ENCODE peak calls at places on chromosomes 11 and 22, in ten cellular contexts. M is glutamatergic neuron, P is cardiac fibroblast, E is fibroblast of mammary gland, W is neural crest cell, H is HFFc6, S is upper lobe of left lung, J is WERI-Rb-1, R is upper lobe of right lung, O is Calu3. I is an unnamed sample.

GRCh38 chr22:23098718-23099524 is 28.6 kb downstream of the GNAZ start:
- DNase-seq in H (no peak), M (no peak), J (no peak), S (no peak), R (no peak), P (no peak), E (no peak), O (no peak), W (no peak), I (no peak)

GRCh38 chr22:47376322-47376700 is 613.9 kb downstream of the TBC1D22A start:
- DNase-seq in J (no peak), H (no peak), M (no peak), E (no peak), R (peak), P (no peak), W (no peak), O (no peak), S (no peak), I (no peak)

GRCh38 chr22:23215294-23216204 is 35.2 kb downstream of the BCR start:
- DNase-seq in W (no peak), H (peak), O (peak), P (peak), S (peak), J (no peak), E (peak), M (no peak), R (no peak), I (no peak)

GRCh38 chr11:94183886-94184264 is 55.2 kb downstream of the PANX1 start:
- DNase-seq in S (peak), O (peak), M (peak), J (peak), P (peak), R (peak), E (peak), W (peak), H (no peak), I (peak)

GRCh38 chr11:122676638-122677037 is 21.1 kb downstream of the UBASH3B start:
- DNase-seq in W (no peak), M (no peak), E (no peak), O (peak), J (no peak), H (no peak), R (no peak), S (no peak), P (no peak), I (no peak)

GRCh38 chr11:10405858-10406592 is 49.0 kb upstream of the AMPD3 start:
- DNase-seq in J (peak), P (peak), H (peak), R (no peak), S (peak), E (peak), W (peak), O (peak), M (peak), I (peak)

GRCh38 chr11:44315947-44316387 is 6.0 kb upstream of the ALX4 start:
- DNase-seq in S (no peak), M (peak), W (no peak), P (peak), E (peak), R (peak), J (no peak), O (no peak), H (peak), I (peak)

GRCh38 chr11:134533511-134533910 is 121.5 kb upstream of the B3GAT1 start:
- DNase-seq in E (no peak), H (no peak), P (no peak), J (peak), M (peak), S (no peak), O (no peak), W (no peak), R (peak), I (no peak)

GRCh38 chr11:32888805-32889204 is 3.8 kb upstream of the QSER1 start:
- DNase-seq in E (peak), R (no peak), J (no peak), P (peak), O (no peak), H (peak), S (no peak), W (no peak), M (no peak), I (no peak)

GRCh38 chr11:58927393-58928081 is 11.8 kb upstream of the GLYATL1 start:
- DNase-seq in R (no peak), S (no peak), H (no peak), W (peak), O (peak), P (peak), M (peak), E (no peak), J (peak), I (peak)

GRCh38 chr11:111736191-111736590 is 30.0 kb downstream of the PPP2R1B start:
- DNase-seq in M (no peak), O (no peak), P (peak), W (no peak), S (no peak), R (no peak), J (no peak), E (peak), H (peak), I (no peak)

GRCh38 chr22:46047226-46047625 is 70.3 kb upstream of the WNT7B start:
- DNase-seq in S (peak), R (peak), J (no peak), O (no peak), W (no peak), P (no peak), H (no peak), E (no peak), M (no peak), I (no peak)

GRCh38 chr11:69986421-69987229 is 91.5 kb upstream of the ANO1 start:
- DNase-seq in W (no peak), O (no peak), P (no peak), E (no peak), M (no peak), H (no peak), R (peak), S (no peak), J (no peak), I (no peak)

GRCh38 chr22:42688914-42689275 is 31.8 kb downstream of the A4GALT start:
- DNase-seq in S (no peak), O (peak), R (no peak), J (no peak), M (no peak), H (no peak), P (peak), W (no peak), E (no peak), I (peak)

GRCh38 chr11:67644042-67644441 is 4.5 kb upstream of the TBX10 start:
- DNase-seq in R (no peak), M (no peak), P (no peak), E (peak), S (no peak), J (peak), H (no peak), W (no peak), O (no peak), I (no peak)

GRCh38 chr22:23815781-23816551 is 22.8 kb downstream of the DERL3 start:
- DNase-seq in P (no peak), J (peak), H (no peak), E (no peak), M (peak), O (no peak), S (no peak), W (no peak), R (no peak), I (no peak)

GRCh38 chr22:38834215-38834953 is 9.4 kb downstream of the NPTXR start:
- DNase-seq in P (no peak), W (no peak), S (no peak), R (peak), M (peak), J (no peak), O (no peak), E (peak), H (no peak), I (no peak)

GRCh38 chr11:111357150-111358037 is 21.7 kb downstream of the POU2AF1 start:
- DNase-seq in R (no peak), W (no peak), S (no peak), E (no peak), O (no peak), H (no peak), J (no peak), P (no peak), M (no peak), I (no peak)

GRCh38 chr11:73388241-73389133 is 12.3 kb downstream of the RELT start:
- DNase-seq in O (no peak), W (no peak), M (peak), S (peak), P (no peak), R (no peak), H (peak), E (no peak), J (no peak), I (no peak)

GRCh38 chr11:22192642-22193347 is at the start of gene ANO5:
- DNase-seq in S (peak), R (peak), W (peak), H (no peak), E (no peak), P (peak), M (peak), J (peak), O (peak), I (peak)

GRCh38 chr11:2649400-2649799 is 50.4 kb downstream of the KCNQ1OT1 start:
- DNase-seq in H (no peak), R (no peak), W (no peak), M (no peak), S (no peak), P (no peak), E (no peak), J (no peak), O (no peak), I (no peak)

GRCh38 chr11:44575288-44575672 is 9.8 kb downstream of the CD82 start:
- DNase-seq in H (peak), O (no peak), E (peak), S (no peak), R (no peak), J (no peak), M (no peak), P (no peak), W (no peak), I (no peak)

GRCh38 chr11:132959663-132960062 is 572.6 kb downstream of the OPCML start:
- DNase-seq in W (no peak), M (no peak), P (no peak), J (no peak), O (no peak), H (no peak), S (no peak), E (no peak), R (no peak), I (no peak)

GRCh38 chr22:27170491-27170890 is 513.1 kb downstream of the MIAT start:
- DNase-seq in J (no peak), E (peak), S (no peak), O (peak), W (no peak), M (no peak), R (no peak), H (peak), P (peak), I (peak)

GRCh38 chr11:45021692-45022130 is 71.0 kb upstream of the TP53I11 start:
- DNase-seq in P (peak), M (peak), S (peak), E (peak), H (no peak), W (no peak), O (no peak), R (peak), J (peak), I (peak)

GRCh38 chr22:37931893-37932389 is 21.5 kb downstream of the C22orf23 start:
- DNase-seq in M (no peak), S (peak), J (no peak), R (no peak), E (no peak), H (no peak), P (no peak), O (no peak), W (no peak), I (no peak)

GRCh38 chr11:83161610-83162199 is 4.8 kb downstream of the PCF11 start:
- DNase-seq in R (no peak), S (no peak), J (no peak), E (no peak), O (no peak), M (no peak), P (no peak), W (no peak), H (no peak), I (no peak)

GRCh38 chr11:73334244-73335203 is 26.4 kb downstream of the ARHGEF17 start:
- DNase-seq in R (no peak), J (no peak), S (peak), H (peak), E (peak), P (peak), W (no peak), M (no peak), O (peak), I (peak)

GRCh38 chr22:19723165-19723989 is at the start of gene GP1BB:
- DNase-seq in E (no peak), H (no peak), S (no peak), R (no peak), J (no peak), W (no peak), M (peak), P (peak), O (peak), I (peak)
- TF ChIP-seq CTCF in E (no peak), H (no peak), S (no peak), R (no peak), J (no peak), W (no peak), M (peak), P (no peak), O (peak), I (no peak)

DNA sequence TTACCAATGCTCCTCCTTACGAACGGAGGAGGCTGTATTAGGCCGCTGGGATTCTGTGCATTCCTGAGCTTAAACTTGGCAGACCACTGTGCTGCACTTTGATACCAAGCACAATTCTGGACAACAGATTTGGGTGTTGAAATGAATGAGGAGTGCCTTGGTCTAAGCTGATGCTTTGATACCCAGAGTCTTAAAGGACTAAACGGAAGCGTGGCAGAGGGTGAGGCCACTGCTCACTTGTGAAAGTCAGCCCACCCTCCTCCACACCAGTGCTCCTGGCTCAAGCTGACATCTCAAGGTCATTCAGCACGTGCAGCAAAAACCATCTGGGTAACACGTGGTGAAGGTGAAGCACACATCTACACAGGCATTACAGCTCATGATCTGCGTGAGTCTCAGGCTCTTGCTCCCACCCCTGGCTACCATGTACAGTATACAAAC is 85.9 kb downstream of the MICAL3 start:
- DNase-seq in J (no peak), W (no peak), O (no peak), S (peak), M (peak), R (no peak), P (peak), H (no peak), E (peak), I (no peak)
- TF ChIP-seq CTCF in J (no peak), W (no peak), O (no peak), S (no peak), M (no peak), R (no peak), P (no peak), H (no peak), E (no peak), I (no peak)

GRCh38 chr11:36371161-36371560 is 75.1 kb downstream of the PRR5L start:
- DNase-seq in P (no peak), W (no peak), M (no peak), R (no peak), H (no peak), S (no peak), E (no peak), J (no peak), O (no peak), I (no peak)
- TF ChIP-seq CTCF in P (no peak), W (no peak), M (no peak), R (no peak), H (no peak), S (no peak), E (no peak), J (no peak), O (no peak), I (no peak)

DNA sequence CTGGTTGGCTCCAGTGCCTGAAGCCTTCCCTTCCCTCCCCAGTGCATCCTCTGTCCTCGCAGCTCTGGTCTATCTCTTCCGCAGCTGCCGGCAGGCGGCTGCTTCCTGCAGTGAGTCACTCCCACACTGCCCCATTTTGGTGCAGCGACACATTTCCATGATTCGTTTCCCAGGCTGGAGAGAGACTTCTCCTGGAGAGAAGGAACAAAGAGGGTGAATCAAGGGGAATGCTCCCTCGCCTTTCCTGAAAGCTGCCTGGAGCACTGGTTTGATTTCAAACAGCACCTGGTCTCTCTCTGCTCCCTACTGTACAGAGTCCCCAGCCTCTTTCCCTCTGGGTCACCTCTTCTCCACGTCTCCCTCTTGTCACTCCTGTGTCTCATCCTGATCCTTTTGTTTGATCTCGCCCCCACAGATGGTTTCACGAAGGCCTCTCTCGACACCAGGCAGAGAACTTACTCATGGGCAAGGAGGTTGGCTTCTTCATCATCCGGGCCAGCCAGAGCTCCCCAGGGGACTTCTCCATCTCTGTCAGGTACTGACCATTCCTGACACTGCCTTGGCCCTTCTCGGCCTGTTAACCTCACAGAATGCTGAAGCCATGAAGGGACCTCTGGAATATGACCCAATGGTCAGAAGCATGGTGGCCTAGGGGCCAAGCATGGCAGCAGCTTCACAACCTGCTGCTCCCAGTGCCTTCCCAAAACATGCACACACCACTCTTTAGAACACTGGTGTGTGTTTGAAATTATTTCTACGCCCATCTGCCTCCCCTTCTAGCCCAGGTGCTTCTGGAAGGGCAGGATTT is at the start of gene TMA7B:
- DNase-seq in J (no peak), R (no peak), S (peak), M (no peak), H (peak), W (no peak), P (peak), O (peak), E (peak), I (peak)
- TF ChIP-seq CTCF in J (no peak), R (peak), S (no peak), M (no peak), H (peak), W (peak), P (peak), O (no peak), E (peak), I (peak)

GRCh38 chr22:19705181-19705934 is 8.9 kb upstream of the SEPTIN5 start:
- DNase-seq in O (no peak), S (peak), H (no peak), E (no peak), J (peak), R (peak), W (no peak), P (no peak), M (peak), I (no peak)
- TF ChIP-seq CTCF in O (peak), S (no peak), H (peak), E (no peak), J (peak), R (no peak), W (peak), P (no peak), M (no peak), I (peak)

GRCh38 chr22:49547751-49548239 is 279.9 kb downstream of the BRD1 start:
- DNase-seq in W (no peak), P (no peak), E (no peak), R (peak), H (no peak), S (peak), M (no peak), O (peak), J (no peak), I (no peak)

GRCh38 chr22:49546811-49547585 is 280.7 kb downstream of the BRD1 start:
- DNase-seq in H (no peak), P (no peak), S (no peak), W (no peak), M (no peak), J (no peak), O (no peak), R (peak), E (no peak), I (no peak)

GRCh38 chr22:49549851-49550430 is 277.7 kb downstream of the BRD1 start:
- DNase-seq in S (peak), H (no peak), R (peak), W (no peak), P (no peak), J (no peak), O (no peak), M (no peak), E (no peak), I (no peak)

GRCh38 chr22:49549256-49549655 is 278.4 kb downstream of the BRD1 start:
- DNase-seq in S (no peak), W (no peak), M (no peak), J (no peak), P (no peak), O (no peak), H (no peak), E (no peak), R (peak), I (no peak)

DNA sequence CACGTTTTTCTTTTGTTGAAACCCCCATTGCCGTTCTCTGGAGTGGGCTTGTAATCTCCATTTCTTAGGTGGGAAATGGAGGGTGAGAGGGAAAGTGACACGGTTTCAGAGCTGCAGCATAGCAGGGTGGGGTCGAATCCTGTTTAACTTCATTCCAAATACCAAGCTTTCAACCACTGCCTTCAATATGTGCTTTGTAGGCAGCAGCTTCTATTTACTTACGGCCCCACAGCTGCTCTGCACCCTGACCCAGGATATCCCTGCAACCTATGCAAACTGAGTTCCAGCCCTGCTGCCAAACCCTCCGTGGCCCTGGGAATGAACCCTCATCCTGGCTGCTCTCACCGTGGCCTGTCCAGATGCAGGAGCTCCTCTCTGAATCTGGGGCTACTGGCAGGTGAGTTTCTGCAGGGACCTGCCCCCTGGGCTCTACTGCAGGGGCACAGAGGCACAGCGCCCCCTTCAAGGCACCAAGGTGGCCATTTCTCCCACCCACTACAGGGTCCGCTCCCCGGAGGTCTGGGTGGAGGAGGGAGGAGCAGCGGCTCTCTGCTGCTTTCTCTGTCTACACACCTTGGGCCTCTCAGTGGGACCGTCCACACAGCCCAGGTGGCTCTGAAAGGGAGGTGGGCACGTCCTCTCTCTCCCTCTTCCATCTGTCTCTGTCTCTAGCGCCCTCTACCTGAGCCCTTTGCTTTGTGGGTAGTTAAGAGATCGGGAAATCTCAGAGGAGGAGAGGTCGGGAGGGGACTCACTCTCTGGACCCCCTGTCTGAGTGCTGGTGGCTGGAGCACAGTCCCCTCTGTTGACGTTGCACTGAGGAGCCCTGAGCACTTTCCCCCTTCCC is 279.1 kb downstream of the BRD1 start:
- DNase-seq in S (peak), O (peak), H (no peak), R (peak), P (no peak), J (peak), M (no peak), E (no peak), W (no peak), I (no peak)
- TF ChIP-seq CTCF in S (no peak), O (peak), H (no peak), R (no peak), P (no peak), J (peak), M (no peak), E (no peak), W (no peak), I (no peak)

I was measured in nephron progenitor cell.